ENCODE peak calls at places on chromosomes 11 and 22, in ten cellular contexts. S is fibroblast of mammary gland; C is fibroblast of the aortic adventitia; F is NCI-H774; E is progenitor cell of endocrine pancreas; B is SK-N-MC; Z is fibroblast of lung; N is lung; H is activated CD4-positive, CD25-positive, alpha-beta regulatory T cell treated with anti-CD3 and anti-CD28 coated beads, Interleukin-2, amount 50 U/mL, for 16 hours; T is 8988T. P is an unnamed sample.
A peak's percentile ranks its signal among the peaks of the same experiment; 100 is the strongest.

GRCh38 chr22:37918580-37919274 is 12.6 kb downstream of the MICALL1 start:
- DNase-seq in F (no peak), E (no peak), C (no peak), N (no peak), T (no peak), H (no peak), B (no peak), S (no peak), Z (no peak), P (no peak)

GRCh38 chr11:70522613-70523311 is 124.4 kb downstream of the CTTN start:
- DNase-seq in B (no peak), C (no peak), N (no peak), E (no peak), H (no peak), F (peak; percentile 64), S (no peak), T (no peak), Z (peak; percentile 22), P (no peak)

GRCh38 chr11:2662024-2662312 is 37.8 kb downstream of the KCNQ1OT1 start:
- DNase-seq in N (no peak), H (no peak), C (no peak), Z (no peak), S (no peak), F (no peak), E (no peak), B (no peak), T (no peak), P (no peak)

GRCh38 chr11:68302256-68303054 is 9.9 kb upstream of the LRP5 start:
- DNase-seq in B (no peak), E (no peak), N (no peak), H (no peak), Z (peak; percentile 47), C (peak; percentile 12), T (no peak), F (peak; percentile 14), S (peak; percentile 65), P (no peak)

GRCh38 chr11:103624708-103625623 is 411.5 kb upstream of the DDI1 start:
- DNase-seq in Z (peak; percentile 99), T (no peak), C (peak; percentile 99), B (no peak), E (no peak), H (no peak), S (peak; percentile 99), F (no peak), N (no peak), P (no peak)

GRCh38 chr22:46737105-46737975 is 712 bp downstream of the CERK start:
- DNase-seq in S (peak; percentile 46), E (peak; percentile 29), B (no peak), Z (peak; percentile 39), F (no peak), T (no peak), H (no peak), C (peak; percentile 35), N (no peak), P (peak; percentile 61)

GRCh38 chr22:50473088-50473487 is 1.7 kb downstream of the SBF1 start:
- DNase-seq in C (no peak), B (no peak), F (no peak), S (no peak), N (no peak), E (no peak), T (peak; percentile 86), Z (no peak), H (no peak), P (peak; percentile 62)

GRCh38 chr11:36594316-36594989 is at the start of gene IFTAP:
- DNase-seq in E (peak; percentile 36), F (peak; percentile 86), T (peak; percentile 60), H (no peak), N (peak; percentile 54), B (peak; percentile 90), Z (peak; percentile 91), C (peak; percentile 94), S (peak; percentile 91), P (peak; percentile 24)

GRCh38 chr11:119701591-119702260 is 27.3 kb downstream of the NECTIN1 start:
- DNase-seq in S (no peak), F (no peak), T (no peak), H (no peak), C (no peak), B (no peak), N (no peak), E (no peak), Z (no peak), P (no peak)

GRCh38 chr11:71548716-71549151 is 514 bp downstream of the KRTAP5-9 start:
- DNase-seq in S (no peak), B (no peak), Z (no peak), N (no peak), F (no peak), T (no peak), H (no peak), E (no peak), C (no peak), P (no peak)

GRCh38 chr11:76233196-76233921 is 27.1 kb upstream of the WNT11 start:
- DNase-seq in T (no peak), B (no peak), S (no peak), N (no peak), E (no peak), C (no peak), Z (no peak), H (no peak), F (no peak), P (no peak)

GRCh38 chr11:14519692-14520085 is 497 bp downstream of the PSMA1 start:
- DNase-seq in F (peak; percentile 46), B (no peak), H (peak; percentile 7), S (peak; percentile 52), N (no peak), Z (peak; percentile 34), T (no peak), E (no peak), C (no peak), P (no peak)

GRCh38 chr22:21936151-21936778 is 16.4 kb downstream of the PPM1F start:
- DNase-seq in T (no peak), Z (no peak), H (no peak), N (peak; percentile 65), F (no peak), E (no peak), C (no peak), S (peak; percentile 7), B (no peak), P (no peak)

GRCh38 chr11:62928011-62928410 is 6.8 kb upstream of the CHRM1 start:
- DNase-seq in C (no peak), T (peak; percentile 27), S (no peak), H (no peak), F (no peak), E (no peak), N (no peak), Z (no peak), B (no peak), P (no peak)

GRCh38 chr11:95078526-95078925 is 11.1 kb upstream of the ENDOD1 start:
- DNase-seq in B (no peak), S (no peak), E (no peak), H (no peak), F (no peak), T (no peak), Z (peak; percentile 33), C (no peak), N (no peak), P (no peak)

GRCh38 chr11:68311155-68312116 is 955 bp upstream of the LRP5 start:
- DNase-seq in H (no peak), E (no peak), C (no peak), Z (no peak), B (no peak), T (no peak), S (no peak), N (no peak), F (no peak), P (no peak)

GRCh38 chr11:119441898-119442243 is 18.9 kb upstream of the THY1 start:
- DNase-seq in B (no peak), S (no peak), N (no peak), H (no peak), E (no peak), F (no peak), Z (no peak), C (no peak), T (no peak), P (no peak)

GRCh38 chr11:72773291-72773690 is 20.6 kb downstream of the STARD10 start:
- DNase-seq in E (no peak), T (no peak), H (no peak), C (peak; percentile 85), B (no peak), Z (peak; percentile 92), N (no peak), S (peak; percentile 86), F (no peak), P (no peak)

GRCh38 chr11:1161410-1162152 is 3.8 kb downstream of the MUC5AC start:
- DNase-seq in Z (no peak), S (no peak), C (no peak), E (no peak), N (no peak), T (no peak), B (no peak), H (no peak), F (no peak), P (no peak)

GRCh38 chr11:70112017-70112434 is 33.9 kb downstream of the ANO1 start:
- DNase-seq in E (no peak), C (no peak), Z (no peak), F (no peak), H (no peak), B (no peak), T (no peak), S (no peak), N (no peak), P (no peak)

GRCh38 chr22:50530280-50530856 is 556 bp upstream of the TYMP start:
- DNase-seq in B (no peak), C (peak; percentile 86), Z (peak; percentile 71), E (no peak), T (no peak), H (no peak), F (peak; percentile 45), S (peak; percentile 81), N (peak; percentile 90), P (peak; percentile 78)

GRCh38 chr22:31635638-31636306 is 26.2 kb downstream of the PISD start:
- DNase-seq in T (no peak), S (no peak), Z (no peak), B (no peak), N (peak; percentile 63), C (no peak), H (no peak), F (no peak), E (no peak), P (no peak)